ENCODE peak calls at places on chromosome 19, in six cellular contexts. P is right atrium auricular region, I is kidney, K is thoracic aorta, G is OCI-LY7, R is BJ. Q is an unnamed sample.
A peak's percentile ranks its signal among the peaks of the same experiment; 100 is the strongest.

GRCh38 chr19:29040951-29041350 is 172.0 kb downstream of the UQCRFS1 start:
- DNase-seq in P (no peak), I (no peak), K (no peak), G (no peak), R (no peak), Q (no peak)

GRCh38 chr19:50959731-50960500 is 7.1 kb upstream of the KLK5 start:
- DNase-seq in P (no peak), I (no peak), K (no peak), G (no peak), R (no peak), Q (no peak)

GRCh38 chr19:34229721-34230120 is 24.6 kb upstream of the GARRE1 start:
- DNase-seq in P (no peak), I (no peak), K (no peak), G (no peak), R (no peak), Q (no peak)

GRCh38 chr19:30365121-30365800 is 6.9 kb upstream of the ZNF536 start:
- DNase-seq in P (no peak), I (no peak), K (no peak), G (no peak), R (no peak), Q (no peak)

GRCh38 chr19:14835011-14835410 is at the start of the genes OR7A5 and OR7C1:
- DNase-seq in P (no peak), I (no peak), K (no peak), G (no peak), R (no peak), Q (no peak)

GRCh38 chr19:35462476-35462953 is 14.5 kb downstream of the FFAR2 start:
- DNase-seq in P (no peak), I (no peak), K (no peak), G (peak; percentile 83), R (no peak), Q (peak; percentile 74)

GRCh38 chr19:42474743-42475142 is 32.0 kb upstream of the CXCL17 start:
- DNase-seq in P (no peak), I (no peak), K (no peak), G (no peak), R (no peak), Q (no peak)

GRCh38 chr19:49155005-49155826 is at the start of gene HRC:
- DNase-seq in P (no peak), I (peak; percentile 91), K (no peak), G (no peak), R (no peak), Q (no peak)

GRCh38 chr19:661427-662196 is 1.4 kb downstream of the RNF126 start:
- DNase-seq in P (no peak), I (no peak), K (no peak), G (peak; percentile 55), R (no peak), Q (peak; percentile 91)

GRCh38 chr19:32652893-32653625 is 21.9 kb downstream of the ANKRD27 start:
- DNase-seq in P (peak; percentile 68), I (peak; percentile 89), K (no peak), G (no peak), R (no peak), Q (no peak)

GRCh38 chr19:48321372-48321621 is 4.1 kb upstream of the EMP3 start:
- DNase-seq in P (peak; percentile 97), I (peak; percentile 99), K (peak; percentile 91), G (peak; percentile 97), R (no peak), Q (peak; percentile 96)

GRCh38 chr19:1259206-1259872 is 9.8 kb upstream of the CIRBP start:
- DNase-seq in P (no peak), I (peak; percentile 95), K (no peak), G (peak; percentile 79), R (no peak), Q (peak; percentile 77)

GRCh38 chr19:33719366-33720154 is 77.1 kb upstream of the KCTD15 start:
- DNase-seq in P (no peak), I (peak; percentile 37), K (no peak), G (no peak), R (no peak), Q (no peak)

GRCh38 chr19:57651654-57651996 is 17.1 kb upstream of the ZSCAN4 start:
- DNase-seq in P (no peak), I (no peak), K (no peak), G (no peak), R (no peak), Q (no peak)
- TF ChIP-seq CTCF in P (no peak), I (no peak), K (no peak), G (no peak), R (peak; percentile 5), Q (no peak)

DNA sequence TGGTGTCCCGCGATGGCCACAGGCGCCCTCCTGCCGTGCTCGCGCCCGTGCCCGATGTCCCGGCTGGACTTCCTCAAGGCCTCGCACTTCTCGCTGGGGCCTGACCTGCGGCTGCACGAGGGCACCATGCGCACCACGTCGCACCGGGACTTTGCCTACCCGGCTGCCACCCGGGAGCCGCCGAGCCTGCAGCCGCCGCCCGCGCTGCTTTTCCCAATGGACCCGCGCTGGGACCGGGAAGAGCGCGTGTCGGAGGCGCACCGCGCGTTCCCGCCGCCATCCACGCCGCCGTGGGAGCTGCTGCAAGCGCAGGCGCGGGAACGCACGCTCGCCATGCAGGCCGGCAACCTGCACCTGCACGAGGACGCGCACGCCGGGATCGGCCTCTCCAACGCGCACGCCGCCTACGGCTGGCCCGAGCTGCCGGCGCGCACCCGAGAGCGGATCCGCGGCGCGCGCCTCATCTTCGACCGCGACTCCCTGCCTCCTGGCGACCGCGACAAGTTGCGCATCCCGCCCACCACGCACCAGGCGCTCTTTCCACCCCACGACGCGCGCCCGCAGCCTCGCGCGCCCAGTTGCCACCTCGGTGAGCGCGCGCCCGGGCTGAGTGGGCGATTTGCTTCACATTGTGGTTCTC is 12.1 kb upstream of the PEX11G start:
- DNase-seq in P (no peak), I (peak; percentile 75), K (no peak), G (no peak), R (no peak), Q (peak; percentile 73)
- TF ChIP-seq CTCF in P (no peak), I (no peak), K (peak; percentile 25), G (no peak), R (no peak), Q (no peak)

GRCh38 chr19:46974181-46974580 is 45.5 kb upstream of the NPAS1 start:
- DNase-seq in P (no peak), I (no peak), K (no peak), G (no peak), R (no peak), Q (no peak)

GRCh38 chr19:46976845-46977320 is 42.8 kb upstream of the NPAS1 start:
- DNase-seq in P (peak; percentile 80), I (no peak), K (no peak), G (no peak), R (peak; percentile 66), Q (no peak)

GRCh38 chr19:46975918-46976782 is 43.5 kb upstream of the NPAS1 start:
- DNase-seq in P (peak; percentile 98), I (peak; percentile 97), K (peak; percentile 91), G (no peak), R (peak; percentile 94), Q (no peak)

GRCh38 chr19:46977548-46977947 is 42.1 kb upstream of the NPAS1 start:
- DNase-seq in P (no peak), I (no peak), K (no peak), G (no peak), R (no peak), Q (no peak)

DNA sequence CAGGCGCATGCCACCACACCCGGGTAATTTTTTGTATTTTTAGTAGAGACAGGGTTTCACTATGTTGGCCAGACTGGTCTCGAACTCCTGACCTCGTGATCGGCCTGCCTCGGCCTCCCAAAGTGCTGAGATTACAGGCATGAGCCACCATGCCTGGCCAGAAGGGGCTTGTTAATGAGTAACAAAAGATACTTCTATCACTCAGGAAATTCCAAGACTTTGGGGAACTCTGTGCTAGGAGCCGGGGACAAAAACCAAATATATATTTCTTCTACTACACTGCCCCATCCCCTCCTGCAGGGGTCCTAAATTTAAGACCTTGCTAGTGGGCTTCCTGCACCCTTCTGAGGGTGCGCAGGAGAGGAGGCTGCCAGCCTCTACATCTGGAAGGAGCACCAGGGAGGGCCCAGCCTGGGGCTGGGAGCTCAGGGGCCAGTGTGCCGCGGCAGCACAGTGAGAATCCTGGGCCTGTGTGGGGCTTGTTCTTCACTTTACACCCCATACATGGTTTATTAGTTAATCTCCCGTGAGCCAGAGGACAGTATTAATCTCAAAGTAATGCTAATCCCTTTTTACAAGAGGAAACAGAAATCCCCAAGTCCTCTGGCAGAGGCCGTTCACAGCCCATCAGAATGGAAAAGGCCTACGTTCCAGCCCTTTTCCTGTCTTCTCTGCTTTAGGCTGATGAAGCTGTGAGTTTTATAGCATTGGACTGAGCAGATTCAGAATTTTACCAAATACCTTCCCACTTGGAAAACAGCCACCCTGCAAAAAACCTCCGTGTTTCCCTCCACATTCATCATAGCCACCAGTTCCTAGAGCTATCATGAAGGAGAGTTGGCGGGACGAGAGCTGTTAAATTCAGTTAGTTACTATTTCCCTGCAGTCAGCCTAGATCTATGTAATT is 44.4 kb upstream of the NPAS1 start:
- DNase-seq in P (no peak), I (no peak), K (no peak), G (no peak), R (no peak), Q (no peak)
- TF ChIP-seq CTCF in P (no peak), I (no peak), K (no peak), G (no peak), R (no peak), Q (no peak)

GRCh38 chr19:46372901-46373572 is 26.1 kb downstream of the PPP5C start:
- DNase-seq in P (no peak), I (peak; percentile 76), K (no peak), G (no peak), R (no peak), Q (no peak)
- TF ChIP-seq CTCF in P (no peak), I (peak; percentile 2), K (peak; percentile 26), G (peak; percentile 54), R (peak; percentile 38), Q (no peak)

Q was measured in GM20000.